ENCODE peak calls at places on chromosome 4, in seven cellular contexts. V is heart right ventricle; R is fibroblast of pulmonary artery; P is stimulated activated CD8-positive, alpha-beta memory T cell treated with anti-CD3 and anti-CD28 coated beads, Interleukin-4, amount 100 ng/mL, for 48 hours; F is right atrium auricular region; U is GM19239; E is neuronal stem cell. J is an unnamed sample.

GRCh38 chr4:140222175-140222574 is 68.2 kb upstream of the MAML3 start:
- DNase-seq in V (no peak), R (peak; percentile 47), P (no peak), F (no peak), U (no peak), E (no peak), J (no peak)

GRCh38 chr4:125750399-125750798 is 435.6 kb downstream of the FAT4 start:
- DNase-seq in V (no peak), R (no peak), P (no peak), F (no peak), U (no peak), E (no peak), J (no peak)

GRCh38 chr4:181690498-181690897 is 552.7 kb upstream of the TENM3 start:
- DNase-seq in V (no peak), R (no peak), P (no peak), F (no peak), U (no peak), E (no peak), J (no peak)

GRCh38 chr4:156294577-156294976 is 340.9 kb upstream of the CTSO start:
- DNase-seq in V (no peak), R (peak; percentile 93), P (no peak), F (no peak), U (no peak), E (peak; percentile 4), J (no peak)

GRCh38 chr4:108044951-108045686 is 55.4 kb downstream of the HADH start:
- DNase-seq in V (no peak), R (no peak), P (no peak), F (no peak), U (no peak), E (no peak), J (no peak)

GRCh38 chr4:98605216-98605615 is 53.2 kb downstream of the TSPAN5 start:
- DNase-seq in V (no peak), R (no peak), P (no peak), F (no peak), U (no peak), E (no peak), J (no peak)

GRCh38 chr4:128191115-128191897 is 96.3 kb downstream of the PGRMC2 start:
- DNase-seq in V (peak; percentile 21), R (peak; percentile 83), P (peak; percentile 75), F (peak; percentile 67), U (peak; percentile 56), E (peak; percentile 64), J (no peak)

GRCh38 chr4:94455081-94455480 is 3.3 kb downstream of the PDLIM5 start:
- DNase-seq in V (peak; percentile 46), R (peak; percentile 88), P (no peak), F (peak; percentile 88), U (no peak), E (no peak), J (no peak)

GRCh38 chr4:53450773-53451172 is 73.3 kb downstream of the FIP1L1 start:
- DNase-seq in V (no peak), R (peak; percentile 18), P (no peak), F (no peak), U (no peak), E (no peak), J (no peak)

GRCh38 chr4:25903905-25904747 is 9.9 kb upstream of the SMIM20 start:
- DNase-seq in V (no peak), R (no peak), P (no peak), F (no peak), U (no peak), E (no peak), J (no peak)

GRCh38 chr4:107419052-107419451 is 301.0 kb downstream of the PAPSS1 start:
- DNase-seq in V (no peak), R (no peak), P (no peak), F (no peak), U (no peak), E (no peak), J (no peak)

GRCh38 chr4:26821677-26822503 is 38.8 kb upstream of the STIM2 start:
- DNase-seq in V (no peak), R (no peak), P (no peak), F (no peak), U (no peak), E (no peak), J (no peak)

GRCh38 chr4:128916832-128917231 is 107.3 kb downstream of the JADE1 start:
- DNase-seq in V (no peak), R (no peak), P (peak; percentile 24), F (peak; percentile 58), U (peak; percentile 4), E (no peak), J (no peak)

GRCh38 chr4:169823685-169824084 is 65.9 kb upstream of the HPF1 start:
- DNase-seq in V (peak; percentile 16), R (peak; percentile 77), P (peak; percentile 24), F (no peak), U (no peak), E (peak; percentile 65), J (no peak)

GRCh38 chr4:37864786-37865185 is 26.1 kb upstream of the TBC1D1 start:
- DNase-seq in V (no peak), R (no peak), P (no peak), F (no peak), U (no peak), E (no peak), J (no peak)

GRCh38 chr4:48331577-48332340 is 9.6 kb upstream of the SLAIN2 start:
- DNase-seq in V (no peak), R (peak; percentile 69), P (no peak), F (no peak), U (no peak), E (no peak), J (no peak)

GRCh38 chr4:2691952-2692435 is 64.1 kb downstream of the TNIP2 start:
- DNase-seq in V (no peak), R (no peak), P (peak; percentile 49), F (no peak), U (no peak), E (no peak), J (no peak)

GRCh38 chr4:1008840-1009646 is 2.4 kb upstream of the FGFRL1 start:
- DNase-seq in V (peak; percentile 44), R (no peak), P (peak; percentile 41), F (no peak), U (no peak), E (no peak), J (no peak)

GRCh38 chr4:174451897-174452296 is 70.4 kb downstream of the HPGD start:
- DNase-seq in V (no peak), R (no peak), P (no peak), F (no peak), U (no peak), E (no peak), J (no peak)

GRCh38 chr4:65071532-65071931 is 598.8 kb downstream of the EPHA5 start:
- DNase-seq in V (no peak), R (no peak), P (no peak), F (no peak), U (no peak), E (no peak), J (no peak)

GRCh38 chr4:100895572-100896197 is 377.9 kb upstream of the EMCN start:
- DNase-seq in V (no peak), R (no peak), P (no peak), F (no peak), U (peak; percentile 9), E (no peak), J (no peak)

GRCh38 chr4:54073481-54073880 is 9.1 kb upstream of the CHIC2 start:
- DNase-seq in V (no peak), R (peak; percentile 56), P (no peak), F (no peak), U (no peak), E (no peak), J (no peak)

GRCh38 chr4:8542776-8543525 is 37.2 kb upstream of the GPR78 start:
- DNase-seq in V (no peak), R (no peak), P (no peak), F (no peak), U (no peak), E (no peak), J (no peak)

GRCh38 chr4:159487284-159487747 is 384.4 kb downstream of the RAPGEF2 start:
- DNase-seq in V (no peak), R (peak; percentile 87), P (peak; percentile 33), F (no peak), U (peak; percentile 18), E (peak; percentile 77), J (no peak)

GRCh38 chr4:123783936-123784335 is 387.3 kb downstream of the SPRY1 start:
- DNase-seq in V (no peak), R (no peak), P (no peak), F (no peak), U (no peak), E (no peak), J (no peak)

GRCh38 chr4:79588679-79589078 is 180.7 kb upstream of the GK2 start:
- DNase-seq in V (no peak), R (no peak), P (no peak), F (no peak), U (no peak), E (no peak), J (no peak)

GRCh38 chr4:72629540-72629939 is 60.5 kb upstream of the ADAMTS3 start:
- DNase-seq in V (no peak), R (peak; percentile 45), P (no peak), F (no peak), U (no peak), E (no peak), J (no peak)

GRCh38 chr4:123599920-123600394 is 203.4 kb downstream of the SPRY1 start:
- DNase-seq in V (peak; percentile 69), R (peak; percentile 93), P (peak; percentile 51), F (peak; percentile 66), U (peak; percentile 45), E (peak; percentile 35), J (no peak)

GRCh38 chr4:11799182-11799581 is 370.5 kb upstream of the HS3ST1 start:
- DNase-seq in V (no peak), R (no peak), P (no peak), F (no peak), U (no peak), E (no peak), J (no peak)

GRCh38 chr4:26127851-26128337 is 192.9 kb upstream of the RBPJ start:
- DNase-seq in V (no peak), R (no peak), P (no peak), F (no peak), U (no peak), E (no peak), J (no peak)

GRCh38 chr4:155929833-155930232 is 23.8 kb downstream of the CTSO start:
- DNase-seq in V (no peak), R (no peak), P (no peak), F (no peak), U (no peak), E (no peak), J (no peak)

GRCh38 chr4:127400736-127401346 is 231.9 kb upstream of the INTU start:
- DNase-seq in V (peak; percentile 25), R (peak; percentile 83), P (peak; percentile 56), F (no peak), U (peak; percentile 16), E (peak; percentile 57), J (no peak)

GRCh38 chr4:106595906-106596305 is 227.3 kb upstream of the GIMD1 start:
- DNase-seq in V (no peak), R (no peak), P (no peak), F (no peak), U (no peak), E (no peak), J (no peak)

GRCh38 chr4:13261486-13262257 is 222.5 kb downstream of the RAB28 start:
- DNase-seq in V (no peak), R (no peak), P (no peak), F (no peak), U (no peak), E (peak; percentile 3), J (no peak)

J was measured in vagina.